ENCODE peak calls at places on chromosome 11, in five cellular contexts. One of them, this sample, is unnamed. For H3K27me3, the result is how much of the 10 kb centered on the place peaks cover.

GRCh38 chr11:91261513-91261912 is 963.1 kb upstream of the FAT3 start:
- DNase-seq in stomach: no peak
- DNase-seq in psoas muscle: no peak
- DNase-seq in CD8-positive, alpha-beta T cell: no peak
- DNase-seq in osteoblast: no peak
- DNase-seq in this sample: no peak

GRCh38 chr11:92308366-92308765 is 83.7 kb downstream of the FAT3 start:
- DNase-seq in stomach: no peak
- DNase-seq in psoas muscle: no peak
- DNase-seq in CD8-positive, alpha-beta T cell: no peak
- DNase-seq in osteoblast: no peak
- DNase-seq in this sample: no peak

GRCh38 chr11:122981388-122982264 is at the start of gene BSX:
- DNase-seq in stomach: peak
- DNase-seq in psoas muscle: peak
- DNase-seq in CD8-positive, alpha-beta T cell: peak
- DNase-seq in osteoblast: peak
- DNase-seq in this sample: peak

GRCh38 chr11:59186130-59186594 is 14.2 kb downstream of the DTX4 start:
- DNase-seq in stomach: peak
- DNase-seq in psoas muscle: no peak
- DNase-seq in CD8-positive, alpha-beta T cell: peak
- DNase-seq in osteoblast: peak
- DNase-seq in this sample: peak

GRCh38 chr11:62420882-62421281 is 2.0 kb downstream of the SCGB1A1 start:
- DNase-seq in stomach: no peak
- DNase-seq in psoas muscle: no peak
- DNase-seq in CD8-positive, alpha-beta T cell: no peak
- DNase-seq in osteoblast: no peak
- DNase-seq in this sample: no peak

GRCh38 chr11:133153031-133153430 is 379.3 kb downstream of the OPCML start:
- DNase-seq in stomach: no peak
- DNase-seq in psoas muscle: no peak
- DNase-seq in CD8-positive, alpha-beta T cell: no peak
- DNase-seq in osteoblast: no peak
- DNase-seq in this sample: no peak

GRCh38 chr11:88555018-88555828 is 217.7 kb upstream of the CTSC start:
- DNase-seq in stomach: no peak
- DNase-seq in psoas muscle: no peak
- DNase-seq in CD8-positive, alpha-beta T cell: no peak
- DNase-seq in osteoblast: peak
- DNase-seq in this sample: no peak

GRCh38 chr11:105802390-105802789 is 192.5 kb downstream of the GRIA4 start:
- DNase-seq in stomach: no peak
- DNase-seq in psoas muscle: no peak
- DNase-seq in CD8-positive, alpha-beta T cell: no peak
- DNase-seq in osteoblast: no peak
- DNase-seq in this sample: no peak

GRCh38 chr11:7673724-7674434 is 579 bp upstream of the CYB5R2 start:
- DNase-seq in stomach: peak
- DNase-seq in psoas muscle: no peak
- DNase-seq in CD8-positive, alpha-beta T cell: no peak
- DNase-seq in osteoblast: peak
- DNase-seq in this sample: peak

GRCh38 chr11:128487978-128488377 is 99.4 kb downstream of the ETS1 start:
- DNase-seq in stomach: no peak
- DNase-seq in psoas muscle: no peak
- DNase-seq in CD8-positive, alpha-beta T cell: no peak
- DNase-seq in osteoblast: peak
- DNase-seq in this sample: no peak

GRCh38 chr11:57483570-57483934 is 23.2 kb downstream of the RTN4RL2 start:
- DNase-seq in stomach: no peak
- DNase-seq in psoas muscle: no peak
- DNase-seq in CD8-positive, alpha-beta T cell: no peak
- DNase-seq in osteoblast: peak
- DNase-seq in this sample: no peak

GRCh38 chr11:86595401-86595800 is 77.0 kb downstream of the ME3 start:
- DNase-seq in stomach: no peak
- DNase-seq in psoas muscle: no peak
- DNase-seq in CD8-positive, alpha-beta T cell: no peak
- DNase-seq in osteoblast: no peak
- DNase-seq in this sample: no peak

GRCh38 chr11:72190581-72191205 is 1.2 kb upstream of the FOLR1 start:
- DNase-seq in stomach: no peak
- DNase-seq in psoas muscle: no peak
- DNase-seq in CD8-positive, alpha-beta T cell: no peak
- DNase-seq in osteoblast: no peak
- DNase-seq in this sample: no peak

GRCh38 chr11:2140411-2141400 is 1.5 kb upstream of the IGF2 start:
- DNase-seq in stomach: no peak
- DNase-seq in psoas muscle: peak
- DNase-seq in CD8-positive, alpha-beta T cell: no peak
- DNase-seq in osteoblast: no peak
- DNase-seq in this sample: no peak
- H3K27me3 ChIP-seq in stomach: half or more
- H3K27me3 ChIP-seq in psoas muscle: under half
- H3K27me3 ChIP-seq in CD8-positive, alpha-beta T cell: half or more
- H3K27me3 ChIP-seq in osteoblast: half or more
- H3K27me3 ChIP-seq in this sample: under half

DNA sequence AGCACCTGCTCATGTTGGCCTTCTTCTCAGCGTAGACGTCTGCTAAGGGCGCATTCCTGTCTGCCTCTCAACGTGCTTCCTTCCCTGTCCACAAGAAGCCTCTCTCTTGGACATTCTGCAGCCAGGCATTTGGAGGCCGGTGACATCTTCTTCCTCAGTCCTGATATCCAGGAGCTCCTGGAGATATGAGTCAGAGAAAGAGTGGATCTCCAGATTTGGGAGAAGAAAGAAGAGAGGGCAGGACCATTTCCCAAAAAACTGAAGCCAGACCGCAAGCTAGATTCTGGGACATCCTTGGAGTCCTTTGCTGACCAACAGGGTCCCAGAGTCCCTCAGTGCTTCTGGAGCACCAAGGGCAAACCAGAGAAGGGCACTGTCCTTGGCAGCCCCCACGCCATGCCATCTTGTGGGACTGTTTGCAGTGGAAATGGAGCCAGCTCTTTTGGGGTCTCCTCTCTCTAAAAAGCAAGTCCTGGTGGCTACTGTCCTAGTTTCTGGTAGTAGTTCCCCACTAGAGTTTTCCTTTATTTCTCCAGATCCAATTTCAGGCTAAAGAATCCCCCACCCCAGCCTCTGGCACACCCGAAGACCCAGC is 36.1 kb upstream of the SYT13 start:
- DNase-seq in stomach: no peak
- DNase-seq in psoas muscle: no peak
- DNase-seq in CD8-positive, alpha-beta T cell: no peak
- DNase-seq in osteoblast: no peak
- DNase-seq in this sample: no peak
- H3K4me3 ChIP-seq in stomach: no peak
- H3K4me3 ChIP-seq in psoas muscle: no peak
- H3K4me3 ChIP-seq in CD8-positive, alpha-beta T cell: no peak
- H3K4me3 ChIP-seq in osteoblast: no peak
- H3K4me3 ChIP-seq in this sample: no peak

GRCh38 chr11:134414036-134414731 is 2.1 kb upstream of the B3GAT1 start:
- DNase-seq in stomach: no peak
- DNase-seq in psoas muscle: no peak
- DNase-seq in CD8-positive, alpha-beta T cell: no peak
- DNase-seq in osteoblast: peak
- DNase-seq in this sample: no peak
- H3K27me3 ChIP-seq in stomach: under half
- H3K27me3 ChIP-seq in psoas muscle: under half
- H3K27me3 ChIP-seq in CD8-positive, alpha-beta T cell: under half
- H3K27me3 ChIP-seq in osteoblast: under half
- H3K27me3 ChIP-seq in this sample: under half

DNA sequence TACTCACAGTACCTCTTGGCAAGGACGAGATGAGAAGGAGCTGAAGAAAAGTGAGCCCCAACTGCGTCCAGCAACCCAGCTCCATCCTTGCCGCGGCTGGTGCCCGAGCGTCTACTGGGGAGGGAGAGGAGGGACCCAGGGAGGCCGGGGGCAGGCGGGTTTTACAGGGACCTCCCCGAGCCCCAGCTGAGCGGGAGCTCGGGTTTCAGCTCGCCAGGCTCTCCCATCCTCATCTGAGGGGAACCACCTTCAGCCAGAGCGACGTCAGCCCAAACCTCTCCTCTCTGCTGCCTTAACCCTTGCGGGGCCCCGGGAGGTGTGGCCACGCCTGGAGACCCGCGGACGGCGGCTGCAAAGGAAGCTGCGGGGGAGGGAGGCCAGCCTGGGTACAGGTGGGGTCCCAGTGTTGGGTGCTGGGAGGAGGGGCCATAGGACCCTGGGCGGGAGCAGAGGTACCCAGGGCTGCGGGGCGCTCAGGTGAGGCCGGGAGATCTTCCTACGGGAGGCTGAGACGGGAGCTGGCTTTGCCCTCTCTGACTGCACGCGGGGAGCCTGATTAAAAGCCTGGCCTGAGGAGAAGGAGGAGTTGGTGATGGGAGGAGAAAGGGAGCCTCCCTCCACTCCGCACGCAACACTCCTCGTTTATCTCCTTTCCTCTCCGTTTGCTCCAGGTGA is at the start of gene PAMR1:
- DNase-seq in stomach: peak
- DNase-seq in psoas muscle: peak
- DNase-seq in CD8-positive, alpha-beta T cell: no peak
- DNase-seq in osteoblast: peak
- DNase-seq in this sample: peak
- H3K4me3 ChIP-seq in stomach: peak
- H3K4me3 ChIP-seq in psoas muscle: peak
- H3K4me3 ChIP-seq in CD8-positive, alpha-beta T cell: no peak
- H3K4me3 ChIP-seq in osteoblast: peak
- H3K4me3 ChIP-seq in this sample: peak

GRCh38 chr11:61174949-61175348 is 13.7 kb upstream of the VPS37C start:
- DNase-seq in stomach: peak
- DNase-seq in psoas muscle: no peak
- DNase-seq in CD8-positive, alpha-beta T cell: no peak
- DNase-seq in osteoblast: no peak
- DNase-seq in this sample: no peak

GRCh38 chr11:61172353-61172752 is 11.1 kb upstream of the VPS37C start:
- DNase-seq in stomach: peak
- DNase-seq in psoas muscle: no peak
- DNase-seq in CD8-positive, alpha-beta T cell: no peak
- DNase-seq in osteoblast: no peak
- DNase-seq in this sample: no peak

GRCh38 chr11:61172888-61173287 is 11.7 kb upstream of the VPS37C start:
- DNase-seq in stomach: peak
- DNase-seq in psoas muscle: no peak
- DNase-seq in CD8-positive, alpha-beta T cell: no peak
- DNase-seq in osteoblast: no peak
- DNase-seq in this sample: no peak

GRCh38 chr11:61173456-61173855 is 12.2 kb upstream of the VPS37C start:
- DNase-seq in stomach: peak
- DNase-seq in psoas muscle: no peak
- DNase-seq in CD8-positive, alpha-beta T cell: no peak
- DNase-seq in osteoblast: peak
- DNase-seq in this sample: no peak

DNA sequence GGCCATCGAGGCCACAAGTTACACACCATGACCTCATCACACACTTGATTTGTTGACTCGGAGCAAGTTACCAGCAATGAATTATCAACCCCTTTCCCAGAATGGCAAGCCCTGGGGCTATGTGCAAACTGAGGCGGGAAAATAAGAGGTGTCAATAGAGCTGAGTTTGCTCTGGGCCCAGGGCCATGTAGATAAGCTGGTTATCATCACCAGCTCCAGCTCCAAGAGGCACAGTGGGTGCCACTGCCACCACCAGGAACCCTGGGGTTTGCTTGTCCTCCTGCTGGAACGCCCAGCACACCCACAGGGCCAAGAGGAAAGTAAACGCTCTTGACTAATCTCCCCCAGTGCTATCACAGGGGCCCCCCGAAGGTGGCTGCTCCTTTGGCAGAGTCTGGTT is 13.0 kb upstream of the VPS37C start:
- DNase-seq in stomach: peak
- DNase-seq in psoas muscle: no peak
- DNase-seq in CD8-positive, alpha-beta T cell: no peak
- DNase-seq in osteoblast: no peak
- DNase-seq in this sample: no peak
- H3K27me3 ChIP-seq in stomach: under half
- H3K27me3 ChIP-seq in psoas muscle: under half
- H3K27me3 ChIP-seq in CD8-positive, alpha-beta T cell: under half
- H3K27me3 ChIP-seq in osteoblast: under half
- H3K27me3 ChIP-seq in this sample: under half

GRCh38 chr11:118263694-118264567 is at the start of gene MPZL2:
- DNase-seq in stomach: peak
- DNase-seq in psoas muscle: no peak
- DNase-seq in CD8-positive, alpha-beta T cell: no peak
- DNase-seq in osteoblast: no peak
- DNase-seq in this sample: peak
- H3K4me3 ChIP-seq in stomach: peak
- H3K4me3 ChIP-seq in psoas muscle: peak
- H3K4me3 ChIP-seq in CD8-positive, alpha-beta T cell: peak
- H3K4me3 ChIP-seq in osteoblast: peak
- H3K4me3 ChIP-seq in this sample: peak

GRCh38 chr11:130706572-130706971 is 209.7 kb downstream of the SNX19 start:
- DNase-seq in stomach: no peak
- DNase-seq in psoas muscle: no peak
- DNase-seq in CD8-positive, alpha-beta T cell: no peak
- DNase-seq in osteoblast: peak
- DNase-seq in this sample: no peak

GRCh38 chr11:130700092-130700491 is 216.2 kb downstream of the SNX19 start:
- DNase-seq in stomach: no peak
- DNase-seq in psoas muscle: no peak
- DNase-seq in CD8-positive, alpha-beta T cell: no peak
- DNase-seq in osteoblast: no peak
- DNase-seq in this sample: no peak

GRCh38 chr11:130705670-130706421 is 210.4 kb downstream of the SNX19 start:
- DNase-seq in stomach: no peak
- DNase-seq in psoas muscle: no peak
- DNase-seq in CD8-positive, alpha-beta T cell: no peak
- DNase-seq in osteoblast: no peak
- DNase-seq in this sample: no peak

GRCh38 chr11:130707217-130707616 is 209.1 kb downstream of the SNX19 start:
- DNase-seq in stomach: no peak
- DNase-seq in psoas muscle: no peak
- DNase-seq in CD8-positive, alpha-beta T cell: no peak
- DNase-seq in osteoblast: no peak
- DNase-seq in this sample: no peak

GRCh38 chr11:130703489-130704190 is 212.6 kb downstream of the SNX19 start:
- DNase-seq in stomach: no peak
- DNase-seq in psoas muscle: no peak
- DNase-seq in CD8-positive, alpha-beta T cell: no peak
- DNase-seq in osteoblast: no peak
- DNase-seq in this sample: no peak
- H3K27me3 ChIP-seq in stomach: under half
- H3K27me3 ChIP-seq in psoas muscle: under half
- H3K27me3 ChIP-seq in CD8-positive, alpha-beta T cell: under half
- H3K27me3 ChIP-seq in osteoblast: under half
- H3K27me3 ChIP-seq in this sample: under half

GRCh38 chr11:69438286-69438920 is 43.1 kb upstream of the LINC01488 start:
- DNase-seq in stomach: no peak
- DNase-seq in psoas muscle: peak
- DNase-seq in CD8-positive, alpha-beta T cell: no peak
- DNase-seq in osteoblast: peak
- DNase-seq in this sample: no peak
- H3K4me3 ChIP-seq in stomach: no peak
- H3K4me3 ChIP-seq in psoas muscle: no peak
- H3K4me3 ChIP-seq in CD8-positive, alpha-beta T cell: no peak
- H3K4me3 ChIP-seq in osteoblast: no peak
- H3K4me3 ChIP-seq in this sample: no peak

GRCh38 chr11:281486-282161 is 3.4 kb downstream of the NLRP6 start:
- DNase-seq in stomach: no peak
- DNase-seq in psoas muscle: peak
- DNase-seq in CD8-positive, alpha-beta T cell: no peak
- DNase-seq in osteoblast: peak
- DNase-seq in this sample: peak
- H3K27me3 ChIP-seq in stomach: half or more
- H3K27me3 ChIP-seq in psoas muscle: under half
- H3K27me3 ChIP-seq in CD8-positive, alpha-beta T cell: under half
- H3K27me3 ChIP-seq in osteoblast: half or more
- H3K27me3 ChIP-seq in this sample: under half

This sample was measured in right cardiac atrium.